ENCODE peak calls at places on chromosomes 16 and 17, in eight cellular contexts. E is H9; F is CD8-positive, alpha-beta memory T cell; D is left lung; V is HL-60; M is fibroblast of lung; L is CD4-positive, alpha-beta T cell; K is foreskin keratinocyte. C is an unnamed sample.

GRCh38 chr16:86664518-86665318 is 86.4 kb downstream of the FOXL1 start:
- DNase-seq in V (no peak), M (peak; percentile 96), K (peak; percentile 95), F (no peak), D (no peak), E (no peak), L (no peak), C (no peak)

GRCh38 chr17:38864636-38865398 is 5.0 kb upstream of the LASP1 start:
- DNase-seq in E (peak; percentile 74), K (peak; percentile 89), L (no peak), D (no peak), F (no peak), V (no peak), M (peak; percentile 37), C (no peak)

GRCh38 chr17:18921912-18922451 is 30.0 kb upstream of the SLC5A10 start:
- DNase-seq in D (no peak), V (no peak), L (no peak), F (no peak), M (peak; percentile 12), K (peak; percentile 82), E (no peak), C (no peak)

GRCh38 chr16:1787322-1788094 is 4.7 kb downstream of the NUBP2 start:
- DNase-seq in K (no peak), D (peak; percentile 27), F (no peak), L (no peak), V (no peak), M (no peak), E (no peak), C (no peak)

GRCh38 chr17:36616391-36617029 is 15.1 kb downstream of the MRM1 start:
- DNase-seq in M (no peak), F (no peak), K (peak; percentile 19), E (no peak), D (no peak), V (no peak), L (no peak), C (no peak)

GRCh38 chr16:31082368-31083045 is 6.2 kb downstream of the PRSS53 start:
- DNase-seq in L (no peak), F (no peak), K (no peak), M (no peak), V (no peak), E (peak; percentile 15), D (no peak), C (no peak)

GRCh38 chr16:88413231-88413630 is 30.5 kb downstream of the ZNF469 start:
- DNase-seq in F (no peak), M (no peak), L (no peak), K (no peak), D (no peak), E (no peak), V (no peak), C (no peak)

GRCh38 chr16:89506791-89507191 is 1.4 kb upstream of the SPG7 start:
- DNase-seq in K (no peak), D (no peak), L (no peak), E (no peak), F (peak; percentile 42), M (no peak), V (no peak), C (peak; percentile 43)

GRCh38 chr17:20156196-20157077 is 147.3 kb downstream of the SPECC1 start:
- DNase-seq in M (peak; percentile 31), V (no peak), F (no peak), D (peak; percentile 43), K (peak; percentile 85), E (no peak), L (no peak), C (no peak)

GRCh38 chr16:82832861-82833260 is 206.1 kb downstream of the CDH13 start:
- DNase-seq in F (no peak), M (peak; percentile 38), K (peak; percentile 3), L (no peak), D (no peak), E (no peak), V (no peak), C (no peak)

GRCh38 chr17:4594406-4595349 is 10.3 kb downstream of the SMTNL2 start:
- DNase-seq in L (no peak), K (no peak), M (no peak), D (no peak), V (no peak), E (peak; percentile 90), F (peak; percentile 27), C (peak; percentile 37)

GRCh38 chr17:32519769-32520701 is 33.2 kb downstream of the CDK5R1 start:
- DNase-seq in E (peak; percentile 55), F (peak; percentile 49), M (no peak), D (no peak), V (no peak), K (peak; percentile 47), L (no peak), C (no peak)

GRCh38 chr17:21119247-21119944 is 7.4 kb upstream of the DHRS7B start:
- DNase-seq in K (peak; percentile 46), V (no peak), L (peak; percentile 54), D (peak; percentile 65), M (peak; percentile 66), F (peak; percentile 63), E (peak; percentile 87), C (peak; percentile 71)

GRCh38 chr16:30005341-30006094 is 5.3 kb downstream of the DOC2A start:
- DNase-seq in D (no peak), V (no peak), F (peak; percentile 46), L (peak; percentile 30), M (peak; percentile 45), E (no peak), K (no peak), C (peak; percentile 55)

DNA sequence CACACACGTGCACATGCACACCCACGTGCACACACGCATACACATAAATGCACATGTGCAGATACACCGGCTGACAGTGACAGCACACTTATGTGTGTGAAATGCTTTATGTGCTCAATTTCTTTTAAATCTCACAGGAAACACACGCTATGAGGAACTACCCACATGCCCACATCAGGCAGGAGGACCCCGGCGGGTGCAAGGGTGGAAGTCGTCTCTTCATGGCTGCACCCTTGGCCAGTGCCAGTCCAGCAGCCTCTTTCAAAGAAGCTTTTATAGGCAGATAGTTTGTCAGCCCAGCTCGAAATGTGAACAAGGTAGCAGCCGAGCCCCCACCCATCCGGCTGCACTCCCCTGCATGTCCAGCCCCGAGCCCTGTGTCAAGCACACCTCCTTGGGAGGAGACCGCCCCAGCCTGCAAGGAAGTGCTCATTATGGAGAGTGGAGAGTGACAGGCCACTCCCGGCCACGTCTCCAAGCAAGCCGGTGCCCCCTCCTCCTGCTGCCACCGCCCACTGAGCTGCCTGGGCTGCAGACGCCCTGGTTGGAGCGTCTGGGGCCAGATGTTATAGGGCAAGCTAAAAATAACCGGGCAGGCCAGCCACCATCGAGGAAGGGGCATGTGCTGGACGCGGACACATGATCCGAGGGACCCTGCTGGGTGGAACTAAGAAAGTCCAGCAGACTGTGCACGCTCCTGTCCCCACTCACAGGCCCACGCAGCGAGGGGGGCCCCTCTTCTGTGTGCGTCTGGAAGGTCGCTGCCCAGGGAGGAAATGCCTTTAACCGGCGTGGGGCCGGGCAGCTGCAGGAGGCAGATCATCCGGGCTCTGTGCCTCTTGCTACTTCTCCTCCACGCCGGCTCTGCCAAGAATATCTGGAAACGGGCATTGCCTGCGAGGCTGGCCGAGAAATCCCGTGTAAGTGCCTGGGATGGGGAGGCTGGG is at the start of gene WFDC1:
- DNase-seq in K (no peak), V (no peak), F (no peak), M (no peak), E (no peak), L (no peak), D (no peak), C (no peak)
- H3K27ac ChIP-seq in K (no peak within 1 kb of the TSS), V (no peak within 1 kb of the TSS), F (no peak within 1 kb of the TSS), M (no peak within 1 kb of the TSS), E (no peak within 1 kb of the TSS), L (no peak within 1 kb of the TSS), D (peak within 1 kb of the TSS; percentile 59), C (no peak within 1 kb of the TSS)

DNA sequence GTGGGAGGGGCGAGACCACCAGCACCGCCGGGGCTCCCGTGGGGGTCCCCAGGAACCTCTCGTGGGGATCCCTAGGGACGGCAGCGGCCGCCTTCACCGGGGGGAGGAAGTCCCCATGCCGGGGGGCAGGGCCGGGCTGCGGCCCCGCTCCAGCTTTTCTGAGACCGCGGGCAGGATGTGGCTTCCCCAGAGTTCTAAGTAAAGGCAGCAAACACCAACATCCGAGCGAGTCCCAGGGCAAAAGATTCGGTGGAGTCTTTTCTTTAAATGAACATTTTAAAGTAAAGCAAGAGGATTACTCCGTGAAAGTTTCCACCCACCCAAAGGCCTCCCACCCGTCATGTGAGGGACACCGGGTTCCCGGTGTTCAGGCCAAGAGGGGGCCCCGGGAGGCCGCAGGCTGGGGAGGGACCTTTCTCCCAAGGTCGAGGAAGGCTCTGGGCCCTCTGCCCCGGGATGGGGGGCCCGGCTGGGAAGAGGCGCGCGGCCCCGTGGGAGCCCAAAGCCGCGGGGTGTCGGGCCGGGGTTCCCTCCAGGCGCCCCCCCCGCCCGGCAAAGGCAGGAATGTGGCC is 137.2 kb upstream of the RPH3AL start:
- DNase-seq in D (no peak), F (peak; percentile 79), L (peak; percentile 57), V (no peak), K (no peak), M (peak; percentile 38), E (peak; percentile 62), C (no peak)
- H3K27ac ChIP-seq in D (peak overlapping the region; percentile 91), F (peak overlapping the region; percentile 38), L (peak overlapping the region; percentile 74), V (peak overlapping the region; percentile 94), K (no peak overlapping the region), M (peak overlapping the region; percentile 47), E (no peak overlapping the region), C (peak overlapping the region; percentile 60)

GRCh38 chr16:20849587-20850390 is 43.5 kb downstream of the REXO5 start:
- DNase-seq in D (peak; percentile 57), L (peak; percentile 56), F (peak; percentile 42), K (peak; percentile 52), M (peak; percentile 80), V (peak; percentile 61), E (peak; percentile 51), C (peak; percentile 76)

GRCh38 chr16:20853076-20853597 is 46.8 kb downstream of the REXO5 start:
- DNase-seq in F (no peak), K (no peak), L (no peak), D (no peak), M (no peak), E (no peak), V (no peak), C (no peak)

GRCh38 chr16:20853981-20854620 is 46.1 kb downstream of the DCUN1D3 start:
- DNase-seq in E (no peak), D (no peak), F (no peak), L (no peak), M (no peak), K (peak; percentile 36), V (no peak), C (no peak)

GRCh38 chr16:20851601-20852000 is 45.3 kb downstream of the REXO5 start:
- DNase-seq in V (no peak), L (no peak), K (peak; percentile 81), F (no peak), M (peak; percentile 97), D (peak; percentile 67), E (no peak), C (no peak)

DNA sequence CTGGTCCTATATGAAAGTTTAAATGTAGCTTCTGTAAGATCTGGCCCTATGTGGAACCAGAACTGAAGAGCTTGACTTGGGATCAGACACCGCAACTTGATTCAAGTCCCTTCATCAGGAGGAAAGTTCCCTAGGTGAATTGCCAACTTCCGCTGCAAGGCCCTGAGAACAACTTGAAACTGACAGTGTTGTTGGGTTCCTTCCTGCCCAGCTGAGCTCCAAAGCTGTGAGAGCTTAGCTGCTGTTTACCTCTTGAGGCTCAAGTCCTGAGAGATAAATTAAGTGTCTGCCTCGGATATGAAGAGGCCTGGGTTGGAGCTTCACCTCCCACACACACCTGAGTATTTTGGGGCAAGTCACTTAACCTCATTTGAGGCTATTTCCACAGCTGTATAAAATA is 44.7 kb downstream of the REXO5 start:
- DNase-seq in D (no peak), K (no peak), F (no peak), V (no peak), E (no peak), L (no peak), M (no peak), C (no peak)
- H3K27ac ChIP-seq in D (peak overlapping the region; percentile 67), K (no peak overlapping the region), F (no peak overlapping the region), V (no peak overlapping the region), E (no peak overlapping the region), L (no peak overlapping the region), M (peak overlapping the region; percentile 5), C (no peak overlapping the region)

GRCh38 chr16:67173808-67174705 is 3.7 kb downstream of the NOL3 start:
- DNase-seq in K (peak; percentile 76), V (no peak), F (no peak), M (peak; percentile 82), E (peak; percentile 84), D (peak; percentile 88), L (peak; percentile 38), C (peak; percentile 41)
- H3K27ac ChIP-seq in K (no peak overlapping the region), V (no peak overlapping the region), F (no peak overlapping the region), M (peak overlapping the region; percentile 11), E (no peak overlapping the region), D (peak overlapping the region; percentile 81), L (no peak overlapping the region), C (no peak overlapping the region)